ENCODE peak calls at places on chromosomes 16 and 17, in ten cellular contexts. G is T-cell; U is SK-N-DZ; E is stimulated activated CD4-positive, alpha-beta T cell treated with anti-CD3 and anti-CD28 coated beads, Interleukin-2, amount 100 ng/mL, for 48 hours; Y is stimulated activated CD8-positive, alpha-beta memory T cell treated with anti-CD3 and anti-CD28 coated beads, Interleukin-4, amount 100 ng/mL, for 1 hour; H is Calu3; A is Daoy; Z is HFFc6; V is breast epithelium; I is NCI-H1436. N is an unnamed sample.

GRCh38 chr16:23357761-23358290 is 55.7 kb downstream of the SCNN1B start:
- DNase-seq in G (no peak), U (no peak), E (no peak), Y (no peak), H (no peak), A (no peak), Z (no peak), V (no peak), I (no peak), N (no peak)

GRCh38 chr17:21042434-21043295 is at the start of gene USP22:
- DNase-seq in G (peak), U (no peak), E (no peak), Y (no peak), H (peak), A (no peak), Z (no peak), V (no peak), I (peak), N (peak)

GRCh38 chr17:73027130-73027741 is 65.3 kb downstream of the SLC39A11 start:
- DNase-seq in G (no peak), U (no peak), E (no peak), Y (no peak), H (no peak), A (no peak), Z (peak), V (no peak), I (no peak), N (no peak)

GRCh38 chr16:67923414-67924127 is 8.1 kb downstream of the CTRL start:
- DNase-seq in G (no peak), U (no peak), E (no peak), Y (no peak), H (no peak), A (no peak), Z (no peak), V (peak), I (no peak), N (no peak)

GRCh38 chr17:45382226-45382625 is 50.4 kb downstream of the ARHGAP27 start:
- DNase-seq in G (no peak), U (no peak), E (no peak), Y (no peak), H (no peak), A (no peak), Z (no peak), V (no peak), I (no peak), N (no peak)

GRCh38 chr17:36934144-36934758 is 3.0 kb upstream of the LHX1 start:
- DNase-seq in G (no peak), U (no peak), E (no peak), Y (no peak), H (no peak), A (no peak), Z (no peak), V (no peak), I (no peak), N (no peak)

GRCh38 chr16:15605869-15606520 is 37.0 kb downstream of the MARF1 start:
- DNase-seq in G (no peak), U (no peak), E (no peak), Y (no peak), H (no peak), A (no peak), Z (no peak), V (no peak), I (no peak), N (no peak)

GRCh38 chr17:33115957-33116680 is 124.5 kb downstream of the SPACA3 start:
- DNase-seq in G (no peak), U (peak), E (no peak), Y (no peak), H (no peak), A (no peak), Z (no peak), V (no peak), I (no peak), N (no peak)

GRCh38 chr17:27808629-27809028 is 8.3 kb upstream of the NOS2 start:
- DNase-seq in G (no peak), U (no peak), E (no peak), Y (no peak), H (no peak), A (no peak), Z (no peak), V (no peak), I (peak), N (no peak)

GRCh38 chr16:69057400-69058378 is 47.8 kb upstream of the HAS3 start:
- DNase-seq in G (no peak), U (no peak), E (no peak), Y (no peak), H (no peak), A (peak), Z (peak), V (no peak), I (no peak), N (peak)

GRCh38 chr16:85541619-85542547 is 71.2 kb upstream of the GSE1 start:
- DNase-seq in G (no peak), U (no peak), E (no peak), Y (no peak), H (no peak), A (no peak), Z (no peak), V (no peak), I (no peak), N (no peak)

GRCh38 chr17:48878920-48879898 is 13.4 kb upstream of the ATP5MC1 start:
- DNase-seq in G (peak), U (peak), E (peak), Y (peak), H (peak), A (peak), Z (peak), V (no peak), I (peak), N (peak)

GRCh38 chr17:33055746-33056145 is 64.1 kb downstream of the SPACA3 start:
- DNase-seq in G (no peak), U (no peak), E (no peak), Y (no peak), H (no peak), A (no peak), Z (no peak), V (no peak), I (no peak), N (no peak)

GRCh38 chr17:68351395-68351794 is 60.1 kb downstream of the ARSG start:
- DNase-seq in G (no peak), U (peak), E (no peak), Y (no peak), H (no peak), A (peak), Z (peak), V (no peak), I (peak), N (no peak)

GRCh38 chr17:63984206-63984605 is 11.5 kb upstream of the SCN4A start:
- DNase-seq in G (no peak), U (no peak), E (no peak), Y (no peak), H (no peak), A (no peak), Z (no peak), V (no peak), I (no peak), N (no peak)

GRCh38 chr16:69187891-69188451 is 1.0 kb downstream of the SNTB2 start:
- DNase-seq in G (peak), U (peak), E (no peak), Y (no peak), H (peak), A (peak), Z (peak), V (no peak), I (peak), N (peak)

GRCh38 chr17:43891851-43892671 is 15.3 kb downstream of the MPP2 start:
- DNase-seq in G (no peak), U (no peak), E (no peak), Y (no peak), H (no peak), A (no peak), Z (no peak), V (no peak), I (no peak), N (no peak)

GRCh38 chr17:77424585-77425344 is 284.0 kb downstream of the SEC14L1 start:
- DNase-seq in G (no peak), U (no peak), E (no peak), Y (no peak), H (no peak), A (peak), Z (peak), V (no peak), I (no peak), N (peak)

GRCh38 chr17:7440823-7441174 is 1.5 kb downstream of the FGF11 start:
- DNase-seq in G (no peak), U (peak), E (no peak), Y (no peak), H (no peak), A (peak), Z (no peak), V (no peak), I (no peak), N (peak)

GRCh38 chr16:22659933-22660332 is 149.2 kb downstream of the NPIPB5 start:
- DNase-seq in G (no peak), U (no peak), E (no peak), Y (no peak), H (no peak), A (no peak), Z (no peak), V (no peak), I (no peak), N (no peak)

GRCh38 chr17:69084911-69085310 is 24.2 kb upstream of the ABCA9 start:
- DNase-seq in G (no peak), U (peak), E (no peak), Y (no peak), H (peak), A (no peak), Z (no peak), V (no peak), I (no peak), N (no peak)

GRCh38 chr16:50185005-50185505 is 31.9 kb downstream of the TENT4B start:
- DNase-seq in G (no peak), U (no peak), E (no peak), Y (no peak), H (peak), A (no peak), Z (peak), V (no peak), I (no peak), N (peak)